ENCODE peak calls at places on chromosome 17, in seven cellular contexts. One of them, this sample, is unnamed.

GRCh38 chr17:32495347-32496253 is 8.8 kb downstream of the CDK5R1 start:
- DNase-seq in BE2C: peak
- DNase-seq in aorta: peak
- DNase-seq in CD4-positive, alpha-beta memory T cell: no peak
- DNase-seq in mucosa of gallbladder: no peak
- DNase-seq in A549: no peak
- DNase-seq in naive thymus-derived CD4-positive, alpha-beta T cell: no peak
- DNase-seq in this sample: no peak

GRCh38 chr17:16464641-16465312 is 27.2 kb downstream of the LRRC75A start:
- DNase-seq in BE2C: no peak
- DNase-seq in aorta: no peak
- DNase-seq in CD4-positive, alpha-beta memory T cell: no peak
- DNase-seq in mucosa of gallbladder: no peak
- DNase-seq in A549: no peak
- DNase-seq in naive thymus-derived CD4-positive, alpha-beta T cell: no peak
- DNase-seq in this sample: no peak

GRCh38 chr17:68301438-68301959 is 10.2 kb downstream of the ARSG start:
- DNase-seq in BE2C: no peak
- DNase-seq in aorta: no peak
- DNase-seq in CD4-positive, alpha-beta memory T cell: no peak
- DNase-seq in mucosa of gallbladder: no peak
- DNase-seq in A549: no peak
- DNase-seq in naive thymus-derived CD4-positive, alpha-beta T cell: no peak
- DNase-seq in this sample: no peak

GRCh38 chr17:79923974-79924638 is 84.9 kb upstream of the CBX4 start:
- DNase-seq in BE2C: peak
- DNase-seq in aorta: no peak
- DNase-seq in CD4-positive, alpha-beta memory T cell: no peak
- DNase-seq in mucosa of gallbladder: peak
- DNase-seq in A549: peak
- DNase-seq in naive thymus-derived CD4-positive, alpha-beta T cell: no peak
- DNase-seq in this sample: no peak

GRCh38 chr17:68431661-68432071 is 25.6 kb downstream of the WIPI1 start:
- DNase-seq in BE2C: peak
- DNase-seq in aorta: no peak
- DNase-seq in CD4-positive, alpha-beta memory T cell: peak
- DNase-seq in mucosa of gallbladder: no peak
- DNase-seq in A549: peak
- DNase-seq in naive thymus-derived CD4-positive, alpha-beta T cell: peak
- DNase-seq in this sample: no peak

GRCh38 chr17:17851603-17852002 is 14.8 kb upstream of the SREBF1 start:
- DNase-seq in BE2C: no peak
- DNase-seq in aorta: no peak
- DNase-seq in CD4-positive, alpha-beta memory T cell: no peak
- DNase-seq in mucosa of gallbladder: no peak
- DNase-seq in A549: no peak
- DNase-seq in naive thymus-derived CD4-positive, alpha-beta T cell: no peak
- DNase-seq in this sample: no peak

GRCh38 chr17:44543905-44544523 is 13.3 kb upstream of the FZD2 start:
- DNase-seq in BE2C: no peak
- DNase-seq in aorta: no peak
- DNase-seq in CD4-positive, alpha-beta memory T cell: no peak
- DNase-seq in mucosa of gallbladder: no peak
- DNase-seq in A549: no peak
- DNase-seq in naive thymus-derived CD4-positive, alpha-beta T cell: no peak
- DNase-seq in this sample: no peak

GRCh38 chr17:19987897-19988296 is 10.3 kb upstream of the AKAP10 start:
- DNase-seq in BE2C: no peak
- DNase-seq in aorta: no peak
- DNase-seq in CD4-positive, alpha-beta memory T cell: no peak
- DNase-seq in mucosa of gallbladder: no peak
- DNase-seq in A549: no peak
- DNase-seq in naive thymus-derived CD4-positive, alpha-beta T cell: no peak
- DNase-seq in this sample: no peak

This sample was measured in naive B cell.